ENCODE peak calls at places on chromosome 1, in six cellular contexts. K is lung; X is posterior vena cava; Y is mucosa of gallbladder; Z is HTR-8/SVneo; L is stimulated activated CD8-positive, alpha-beta memory T cell treated with anti-CD3 and anti-CD28 coated beads, Interleukin-15, amount 100 ng/mL, for 24 hours. A is an unnamed sample.

GRCh38 chr1:241787691-241788090 is 60.3 kb upstream of the EXO1 start:
- DNase-seq in K (no peak), X (no peak), Y (no peak), Z (no peak), L (no peak), A (no peak)

GRCh38 chr1:34362949-34363348 is 186.2 kb downstream of the C1orf94 start:
- DNase-seq in K (peak), X (no peak), Y (no peak), Z (no peak), L (no peak), A (no peak)

GRCh38 chr1:7224081-7224534 is 438.9 kb downstream of the CAMTA1 start:
- DNase-seq in K (no peak), X (no peak), Y (no peak), Z (no peak), L (no peak), A (no peak)

GRCh38 chr1:109213824-109214693 is at the start of gene SARS1:
- DNase-seq in K (peak), X (peak), Y (peak), Z (peak), L (peak), A (peak)

GRCh38 chr1:228087771-228088251 is 5.3 kb downstream of the ARF1 start:
- DNase-seq in K (no peak), X (peak), Y (no peak), Z (peak), L (no peak), A (peak)

GRCh38 chr1:226643167-226643566 is 94.6 kb downstream of the STUM start:
- DNase-seq in K (no peak), X (peak), Y (no peak), Z (peak), L (no peak), A (no peak)

GRCh38 chr1:163914785-163915413 is 593.1 kb downstream of the NUF2 start:
- DNase-seq in K (no peak), X (no peak), Y (no peak), Z (no peak), L (no peak), A (no peak)

GRCh38 chr1:117652421-117652820 is 46.6 kb downstream of the TENT5C start:
- DNase-seq in K (no peak), X (peak), Y (no peak), Z (no peak), L (no peak), A (no peak)

GRCh38 chr1:167651161-167651693 is 21.2 kb downstream of the RCSD1 start:
- DNase-seq in K (no peak), X (no peak), Y (peak), Z (no peak), L (no peak), A (no peak)

GRCh38 chr1:101140041-101140718 is 96.6 kb upstream of the S1PR1 start:
- DNase-seq in K (no peak), X (no peak), Y (no peak), Z (no peak), L (no peak), A (no peak)

GRCh38 chr1:145997156-145998023 is 1.0 kb upstream of the TXNIP start:
- DNase-seq in K (no peak), X (no peak), Y (no peak), Z (no peak), L (no peak), A (peak)

GRCh38 chr1:54310439-54311328 is 95.5 kb downstream of the SSBP3 start:
- DNase-seq in K (peak), X (no peak), Y (peak), Z (peak), L (no peak), A (peak)